ENCODE peak calls at places on chromosomes 5 and 9, in ten cellular contexts. F is Panc1; P is NCI-H774; J is substantia nigra; S is stimulated activated CD4-positive, alpha-beta T cell treated with anti-CD3 and anti-CD28 coated beads, Interleukin-1b, Interleukin-23, amount 100 ng/mL, for 24 hours; G is AML-193; X is LoVo; C is esophagus squamous epithelium; K is T-cell; H is NCI-H748 treated with DMSO at 0.1 percent for 48 hours. A is an unnamed sample.

GRCh38 chr5:65624025-65624569 is at the start of gene TRIM23:
- DNase-seq in G (peak), J (peak), C (peak), P (peak), K (peak), S (peak), H (peak), F (peak), X (peak), A (peak)

GRCh38 chr9:20436475-20437195 is 185.7 kb downstream of the MLLT3 start:
- DNase-seq in J (no peak), G (no peak), H (no peak), X (no peak), K (no peak), S (no peak), F (no peak), C (no peak), P (no peak), A (no peak)

GRCh38 chr5:177388521-177389052 is 4.4 kb downstream of the SLC34A1 start:
- DNase-seq in H (no peak), F (no peak), C (no peak), J (no peak), S (no peak), P (no peak), X (no peak), K (no peak), G (no peak), A (no peak)

GRCh38 chr5:163437011-163437308 is 435 bp upstream of the CCNG1 start:
- DNase-seq in C (no peak), K (no peak), S (no peak), H (no peak), X (no peak), J (no peak), F (no peak), G (no peak), P (no peak), A (no peak)

GRCh38 chr5:112957970-112958773 is 18.4 kb upstream of the DCP2 start:
- DNase-seq in F (peak), X (peak), J (no peak), K (no peak), S (no peak), C (no peak), P (no peak), H (no peak), G (no peak), A (no peak)

GRCh38 chr9:106177216-106177615 is 482.9 kb downstream of the TMEM38B start:
- DNase-seq in P (no peak), S (no peak), G (no peak), K (no peak), C (no peak), H (no peak), J (no peak), X (no peak), F (no peak), A (no peak)

GRCh38 chr5:3642231-3642630 is 46.6 kb downstream of the IRX1 start:
- DNase-seq in H (no peak), C (no peak), G (no peak), J (no peak), F (no peak), K (no peak), X (no peak), P (no peak), S (no peak), A (no peak)

GRCh38 chr5:318341-318897 is 3.1 kb upstream of the AHRR start:
- DNase-seq in J (no peak), X (peak), K (no peak), G (no peak), S (no peak), H (no peak), F (no peak), C (no peak), P (no peak), A (no peak)

GRCh38 chr9:136791466-136792276 is 527 bp downstream of the TMEM141 start:
- DNase-seq in G (peak), S (peak), J (no peak), X (peak), C (no peak), F (no peak), H (peak), P (peak), K (peak), A (no peak)

GRCh38 chr9:118962426-118962825 is 406.8 kb downstream of the BRINP1 start:
- DNase-seq in J (no peak), F (no peak), C (no peak), G (no peak), S (no peak), P (no peak), H (no peak), X (no peak), K (no peak), A (no peak)

GRCh38 chr5:93621340-93621872 is 38.4 kb downstream of the NR2F1 start:
- DNase-seq in X (no peak), P (peak), F (peak), J (peak), H (peak), C (no peak), K (peak), G (no peak), S (no peak), A (peak)

GRCh38 chr5:115873392-115873791 is 31.7 kb downstream of the AP3S1 start:
- DNase-seq in H (peak), J (no peak), P (peak), S (no peak), F (no peak), X (peak), K (no peak), C (no peak), G (no peak), A (no peak)

GRCh38 chr9:1759009-1759408 is 256.1 kb upstream of the SMARCA2 start:
- DNase-seq in J (no peak), G (no peak), H (no peak), K (no peak), X (no peak), F (no peak), P (no peak), S (no peak), C (no peak), A (no peak)

GRCh38 chr5:83000448-83000847 is 76.7 kb downstream of the TMEM167A start:
- DNase-seq in C (no peak), X (no peak), H (no peak), P (no peak), F (no peak), J (no peak), S (no peak), K (no peak), G (no peak), A (no peak)

GRCh38 chr5:141763526-141763925 is 81.5 kb upstream of the ARAP3 start:
- DNase-seq in P (no peak), C (no peak), F (no peak), K (no peak), S (no peak), H (peak), J (no peak), X (no peak), G (no peak), A (no peak)

A was measured in thoracic aorta.